ENCODE peak calls at places on chromosome 17, in seven cellular contexts. One of them, this sample, is unnamed.
A peak's percentile ranks its signal among the peaks of the same experiment; 100 is the strongest.

GRCh38 chr17:27318228-27318627 is 24.3 kb downstream of the WSB1 start:
- DNase-seq in hepatocyte: no peak
- DNase-seq in cardiac muscle cell: no peak
- DNase-seq in breast epithelium: no peak
- DNase-seq in psoas muscle: no peak
- DNase-seq in left ventricle myocardium inferior: no peak
- DNase-seq in thoracic aorta: no peak
- DNase-seq in this sample: no peak

GRCh38 chr17:29195465-29196081 is 15.4 kb upstream of the MYO18A start:
- DNase-seq in thoracic aorta: no peak
- DNase-seq in psoas muscle: no peak
- DNase-seq in breast epithelium: no peak
- DNase-seq in left ventricle myocardium inferior: no peak
- DNase-seq in hepatocyte: no peak
- DNase-seq in cardiac muscle cell: peak; percentile 10
- DNase-seq in this sample: no peak

GRCh38 chr17:79619636-79620206 is 8.9 kb upstream of the RBFOX3 start:
- DNase-seq in left ventricle myocardium inferior: no peak
- DNase-seq in cardiac muscle cell: no peak
- DNase-seq in psoas muscle: no peak
- DNase-seq in breast epithelium: no peak
- DNase-seq in thoracic aorta: no peak
- DNase-seq in hepatocyte: no peak
- DNase-seq in this sample: no peak

GRCh38 chr17:47220531-47220999 is 11.4 kb downstream of the MYL4 start:
- DNase-seq in left ventricle myocardium inferior: no peak
- DNase-seq in cardiac muscle cell: no peak
- DNase-seq in thoracic aorta: no peak
- DNase-seq in psoas muscle: no peak
- DNase-seq in breast epithelium: no peak
- DNase-seq in hepatocyte: no peak
- DNase-seq in this sample: no peak

GRCh38 chr17:79625706-79626105 is 14.9 kb upstream of the RBFOX3 start:
- DNase-seq in left ventricle myocardium inferior: peak; percentile 3
- DNase-seq in breast epithelium: no peak
- DNase-seq in hepatocyte: no peak
- DNase-seq in cardiac muscle cell: no peak
- DNase-seq in psoas muscle: no peak
- DNase-seq in thoracic aorta: no peak
- DNase-seq in this sample: no peak

GRCh38 chr17:21283482-21284318 is 811 bp upstream of the MAP2K3 start:
- DNase-seq in thoracic aorta: no peak
- DNase-seq in cardiac muscle cell: no peak
- DNase-seq in psoas muscle: peak; percentile 62
- DNase-seq in hepatocyte: peak; percentile 54
- DNase-seq in breast epithelium: no peak
- DNase-seq in left ventricle myocardium inferior: no peak
- DNase-seq in this sample: no peak

GRCh38 chr17:63946440-63947363 is 14.6 kb upstream of the CD79B start:
- DNase-seq in hepatocyte: peak; percentile 73
- DNase-seq in left ventricle myocardium inferior: no peak
- DNase-seq in breast epithelium: no peak
- DNase-seq in psoas muscle: no peak
- DNase-seq in cardiac muscle cell: peak; percentile 75
- DNase-seq in thoracic aorta: no peak
- DNase-seq in this sample: no peak

GRCh38 chr17:73308017-73308823 is 3.6 kb downstream of the CDC42EP4 start:
- DNase-seq in hepatocyte: peak; percentile 93
- DNase-seq in left ventricle myocardium inferior: peak; percentile 80
- DNase-seq in psoas muscle: peak; percentile 65
- DNase-seq in cardiac muscle cell: peak; percentile 27
- DNase-seq in thoracic aorta: peak; percentile 67
- DNase-seq in breast epithelium: peak; percentile 88
- DNase-seq in this sample: no peak

GRCh38 chr17:39661744-39662541 is 3.2 kb upstream of the TCAP start:
- DNase-seq in cardiac muscle cell: no peak
- DNase-seq in hepatocyte: no peak
- DNase-seq in psoas muscle: no peak
- DNase-seq in thoracic aorta: no peak
- DNase-seq in breast epithelium: no peak
- DNase-seq in left ventricle myocardium inferior: no peak
- DNase-seq in this sample: no peak
- H3K27ac ChIP-seq in cardiac muscle cell: no peak overlapping the region
- H3K27ac ChIP-seq in hepatocyte: no peak overlapping the region
- H3K27ac ChIP-seq in psoas muscle: peak overlapping the region; percentile 96
- H3K27ac ChIP-seq in thoracic aorta: no peak overlapping the region
- H3K27ac ChIP-seq in breast epithelium: peak overlapping the region; percentile 64
- H3K27ac ChIP-seq in left ventricle myocardium inferior: peak overlapping the region; percentile 97
- H3K27ac ChIP-seq in this sample: no peak overlapping the region

DNA sequence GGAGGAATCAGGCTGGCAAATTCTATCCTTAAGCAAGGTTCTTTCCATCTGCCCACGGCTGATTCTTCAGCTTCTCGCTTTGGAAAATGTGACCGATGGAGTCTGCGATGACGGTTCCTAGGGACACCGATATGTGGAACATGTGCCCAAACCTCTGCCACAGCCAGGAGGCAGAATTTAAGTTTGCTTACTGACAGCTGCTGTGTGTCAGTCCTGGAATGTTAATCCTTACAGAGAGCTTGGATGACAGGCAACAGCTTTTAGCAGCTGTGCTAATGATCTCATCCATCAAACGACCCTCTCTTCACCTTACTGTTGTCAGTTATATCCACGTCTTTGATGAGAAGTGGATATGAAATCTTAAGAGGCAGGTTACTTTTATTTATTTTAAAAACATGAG is 11.4 kb upstream of the MYH13 start:
- DNase-seq in hepatocyte: no peak
- DNase-seq in psoas muscle: no peak
- DNase-seq in cardiac muscle cell: peak; percentile 34
- DNase-seq in left ventricle myocardium inferior: no peak
- DNase-seq in thoracic aorta: no peak
- DNase-seq in breast epithelium: no peak
- DNase-seq in this sample: no peak
- H3K4me1 ChIP-seq in hepatocyte: peaks cover 13% of the 10 kb centered on the region
- H3K4me1 ChIP-seq in psoas muscle: peaks cover 11% of the 10 kb centered on the region
- H3K4me1 ChIP-seq in cardiac muscle cell: no peaks in the 10 kb centered on the region
- H3K4me1 ChIP-seq in left ventricle myocardium inferior: no peaks in the 10 kb centered on the region
- H3K4me1 ChIP-seq in thoracic aorta: no peaks in the 10 kb centered on the region
- H3K4me1 ChIP-seq in breast epithelium: no peaks in the 10 kb centered on the region
- H3K4me1 ChIP-seq in this sample: no peaks in the 10 kb centered on the region

GRCh38 chr17:76869209-76869877 is 1.1 kb downstream of the MGAT5B start:
- DNase-seq in breast epithelium: no peak
- DNase-seq in psoas muscle: no peak
- DNase-seq in left ventricle myocardium inferior: no peak
- DNase-seq in hepatocyte: no peak
- DNase-seq in thoracic aorta: no peak
- DNase-seq in cardiac muscle cell: no peak
- DNase-seq in this sample: no peak

GRCh38 chr17:76868176-76868668 is at the start of gene MGAT5B:
- DNase-seq in hepatocyte: peak; percentile 94
- DNase-seq in breast epithelium: peak; percentile 28
- DNase-seq in left ventricle myocardium inferior: peak; percentile 80
- DNase-seq in cardiac muscle cell: peak; percentile 91
- DNase-seq in thoracic aorta: peak; percentile 9
- DNase-seq in psoas muscle: peak; percentile 80
- DNase-seq in this sample: peak; percentile 79

GRCh38 chr17:76871668-76872067 is 3.5 kb downstream of the MGAT5B start:
- DNase-seq in cardiac muscle cell: no peak
- DNase-seq in hepatocyte: no peak
- DNase-seq in left ventricle myocardium inferior: no peak
- DNase-seq in thoracic aorta: no peak
- DNase-seq in psoas muscle: no peak
- DNase-seq in breast epithelium: no peak
- DNase-seq in this sample: no peak

GRCh38 chr17:76868669-76869208 is 535 bp downstream of the MGAT5B start:
- DNase-seq in cardiac muscle cell: no peak
- DNase-seq in left ventricle myocardium inferior: no peak
- DNase-seq in hepatocyte: peak; percentile 22
- DNase-seq in breast epithelium: no peak
- DNase-seq in thoracic aorta: no peak
- DNase-seq in psoas muscle: no peak
- DNase-seq in this sample: no peak

GRCh38 chr17:76869878-76870714 is 1.9 kb downstream of the MGAT5B start:
- DNase-seq in thoracic aorta: no peak
- DNase-seq in breast epithelium: no peak
- DNase-seq in hepatocyte: peak; percentile 41
- DNase-seq in left ventricle myocardium inferior: no peak
- DNase-seq in cardiac muscle cell: peak; percentile 56
- DNase-seq in psoas muscle: no peak
- DNase-seq in this sample: no peak
- H3K27me3 ChIP-seq in thoracic aorta: peaks cover 23% of the 10 kb centered on the region
- H3K27me3 ChIP-seq in breast epithelium: peaks cover 50% of the 10 kb centered on the region
- H3K27me3 ChIP-seq in hepatocyte: peaks cover 35% of the 10 kb centered on the region
- H3K27me3 ChIP-seq in left ventricle myocardium inferior: peaks cover 88% of the 10 kb centered on the region
- H3K27me3 ChIP-seq in cardiac muscle cell: peaks cover 51% of the 10 kb centered on the region
- H3K27me3 ChIP-seq in psoas muscle: no peaks in the 10 kb centered on the region
- H3K27me3 ChIP-seq in this sample: peaks cover 3% of the 10 kb centered on the region

GRCh38 chr17:76382803-76383644 is 1.4 kb upstream of the SPHK1 start:
- DNase-seq in cardiac muscle cell: peak; percentile 63
- DNase-seq in psoas muscle: peak; percentile 58
- DNase-seq in breast epithelium: peak; percentile 70
- DNase-seq in hepatocyte: peak; percentile 74
- DNase-seq in thoracic aorta: no peak
- DNase-seq in left ventricle myocardium inferior: peak; percentile 58
- DNase-seq in this sample: no peak

GRCh38 chr17:76383645-76384221 is 676 bp upstream of the SPHK1 start:
- DNase-seq in hepatocyte: peak; percentile 69
- DNase-seq in cardiac muscle cell: peak; percentile 81
- DNase-seq in psoas muscle: peak; percentile 54
- DNase-seq in left ventricle myocardium inferior: peak; percentile 56
- DNase-seq in breast epithelium: peak; percentile 50
- DNase-seq in thoracic aorta: no peak
- DNase-seq in this sample: no peak

GRCh38 chr17:76384222-76384986 is at the start of gene SPHK1:
- DNase-seq in left ventricle myocardium inferior: peak; percentile 78
- DNase-seq in thoracic aorta: no peak
- DNase-seq in psoas muscle: peak; percentile 78
- DNase-seq in cardiac muscle cell: peak; percentile 87
- DNase-seq in breast epithelium: no peak
- DNase-seq in hepatocyte: peak; percentile 88
- DNase-seq in this sample: no peak

GRCh38 chr17:76381633-76382304 is 2.6 kb upstream of the SPHK1 start:
- DNase-seq in left ventricle myocardium inferior: no peak
- DNase-seq in hepatocyte: no peak
- DNase-seq in thoracic aorta: no peak
- DNase-seq in psoas muscle: no peak
- DNase-seq in breast epithelium: no peak
- DNase-seq in cardiac muscle cell: no peak
- DNase-seq in this sample: no peak

DNA sequence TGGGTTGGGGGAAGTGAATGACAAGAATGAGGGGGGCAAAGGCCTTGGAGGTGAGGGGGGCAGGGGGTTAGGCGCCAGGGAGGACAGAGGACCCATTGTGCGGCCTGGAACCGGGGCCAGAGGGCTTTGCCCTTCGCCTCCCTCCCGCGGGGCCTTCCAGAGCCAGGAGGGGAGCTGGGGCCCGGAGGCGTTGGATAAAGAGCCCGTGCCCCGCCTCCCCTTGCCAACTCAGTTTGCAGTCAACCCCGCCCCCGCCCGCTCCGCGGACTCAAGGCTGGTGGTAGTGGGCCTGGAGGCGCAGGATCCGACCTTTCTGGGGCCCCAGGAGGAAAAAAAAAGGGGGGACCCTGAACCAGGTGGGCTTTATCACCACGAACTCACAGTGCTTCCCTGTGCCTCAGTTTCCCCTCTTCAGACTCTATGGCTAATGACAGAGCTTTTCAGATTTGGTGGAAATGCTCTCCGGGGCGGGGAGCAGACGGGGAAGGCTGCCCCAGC is 2.1 kb upstream of the SPHK1 start:
- DNase-seq in cardiac muscle cell: peak; percentile 77
- DNase-seq in thoracic aorta: no peak
- DNase-seq in breast epithelium: peak; percentile 54
- DNase-seq in left ventricle myocardium inferior: no peak
- DNase-seq in hepatocyte: peak; percentile 64
- DNase-seq in psoas muscle: peak; percentile 37
- DNase-seq in this sample: no peak
- H3K27ac ChIP-seq in cardiac muscle cell: no peak overlapping the region
- H3K27ac ChIP-seq in thoracic aorta: peak overlapping the region; percentile 89
- H3K27ac ChIP-seq in breast epithelium: peak overlapping the region; percentile 88
- H3K27ac ChIP-seq in left ventricle myocardium inferior: peak overlapping the region; percentile 89
- H3K27ac ChIP-seq in hepatocyte: no peak overlapping the region
- H3K27ac ChIP-seq in psoas muscle: peak overlapping the region; percentile 76
- H3K27ac ChIP-seq in this sample: no peak overlapping the region

This sample was measured in iPS DF 6.9.